ENCODE peak calls at places on chromosomes 13 and 19, in four cellular contexts. N, H, B and O are unnamed samples.
A peak's percentile ranks its signal among the peaks of the same experiment; 100 is the strongest.

GRCh38 chr19:39375929-39376328 is 15.0 kb downstream of the PAF1 start:
- DNase-seq in B (no peak), N (no peak), H (no peak), O (no peak)

GRCh38 chr13:55649485-55649884 is 1491.2 kb upstream of the PRR20A start:
- DNase-seq in B (no peak), H (no peak), N (no peak), O (no peak)

GRCh38 chr19:1843116-1843515 is 5.2 kb downstream of the REXO1 start:
- DNase-seq in N (no peak), B (no peak), H (no peak), O (no peak)

GRCh38 chr13:81771948-81772347 is 1431.0 kb upstream of the SPRY2 start:
- DNase-seq in B (no peak), H (no peak), N (no peak), O (no peak)

GRCh38 chr13:91369432-91369831 is 21.9 kb downstream of the MIR17HG start:
- DNase-seq in H (peak; percentile 67), B (no peak), N (no peak), O (no peak)

GRCh38 chr13:99982021-99982740 is 597 bp downstream of the ZIC2 start:
- DNase-seq in B (no peak), H (peak; percentile 27), N (no peak), O (no peak)

GRCh38 chr19:18932216-18932841 is 8.7 kb downstream of the HOMER3 start:
- DNase-seq in N (no peak), H (peak; percentile 98), B (no peak), O (peak; percentile 99)

GRCh38 chr19:14473073-14473790 is 1.9 kb downstream of the PTGER1 start:
- DNase-seq in N (no peak), B (no peak), H (peak; percentile 12), O (peak; percentile 46)

GRCh38 chr19:5047251-5047935 is 78.5 kb downstream of the KDM4B start:
- DNase-seq in N (no peak), B (no peak), H (no peak), O (no peak)

GRCh38 chr19:40688987-40689338 is 1.5 kb downstream of the NUMBL start:
- DNase-seq in B (no peak), N (no peak), H (no peak), O (no peak)

GRCh38 chr19:40533508-40533907 is 43.2 kb upstream of the SHKBP1 start:
- DNase-seq in N (no peak), B (no peak), H (no peak), O (no peak)

GRCh38 chr19:51783373-51783772 is 11.6 kb upstream of the FPR3 start:
- DNase-seq in N (no peak), H (peak; percentile 34), B (peak; percentile 23), O (peak; percentile 25)

GRCh38 chr13:77729502-77730221 is 32.2 kb downstream of the SLAIN1 start:
- DNase-seq in B (no peak), N (peak; percentile 64), H (no peak), O (no peak)

GRCh38 chr13:40456397-40456958 is 210.0 kb downstream of the FOXO1 start:
- DNase-seq in H (no peak), B (no peak), N (no peak), O (no peak)

GRCh38 chr13:92175330-92175729 is 776.9 kb downstream of the GPC5 start:
- DNase-seq in N (no peak), H (no peak), B (peak; percentile 27), O (peak; percentile 17)

GRCh38 chr13:112052213-112052612 is 14.7 kb upstream of the SOX1 start:
- DNase-seq in H (no peak), N (no peak), B (no peak), O (no peak)

GRCh38 chr19:19541572-19541971 is 3.5 kb downstream of the CILP2 start:
- DNase-seq in H (no peak), B (no peak), N (no peak), O (no peak)

GRCh38 chr19:44765949-44766335 is 11.7 kb upstream of the CBLC start:
- DNase-seq in N (no peak), B (no peak), H (no peak), O (no peak)

GRCh38 chr13:29654807-29655547 is 59.5 kb upstream of the SLC7A1 start:
- DNase-seq in B (no peak), N (no peak), H (no peak), O (no peak)

GRCh38 chr19:17090501-17091074 is 15.0 kb downstream of the MYO9B start:
- DNase-seq in N (no peak), B (no peak), H (no peak), O (no peak)

GRCh38 chr13:76189882-76190519 is 553.9 kb downstream of the LMO7 start:
- DNase-seq in N (no peak), H (no peak), B (no peak), O (peak; percentile 25)

GRCh38 chr19:45976180-45976579 is 2.5 kb upstream of the NOVA2 start:
- DNase-seq in H (no peak), B (no peak), N (no peak), O (no peak)

GRCh38 chr19:51186323-51186722 is 38.6 kb upstream of the CD33 start:
- DNase-seq in H (no peak), B (no peak), N (no peak), O (no peak)

GRCh38 chr13:113934576-113934975 is 39.3 kb downstream of the C13orf46 start:
- DNase-seq in N (no peak), H (no peak), B (no peak), O (no peak)

GRCh38 chr13:46176756-46177155 is 5.2 kb downstream of the LCP1 start:
- DNase-seq in N (peak; percentile 79), B (no peak), H (no peak), O (no peak)

GRCh38 chr13:20955496-20955895 is 53.0 kb upstream of the XPO4 start:
- DNase-seq in H (no peak), N (no peak), B (no peak), O (no peak)

GRCh38 chr13:20964904-20965303 is 62.4 kb upstream of the XPO4 start:
- DNase-seq in N (no peak), B (no peak), H (no peak), O (no peak)

GRCh38 chr13:20960663-20961309 is 58.2 kb upstream of the XPO4 start:
- DNase-seq in B (peak; percentile 78), N (no peak), H (no peak), O (no peak)
- TF ChIP-seq NR2C2 in B (no peak), N (no peak), H (no peak), O (no peak)

DNA sequence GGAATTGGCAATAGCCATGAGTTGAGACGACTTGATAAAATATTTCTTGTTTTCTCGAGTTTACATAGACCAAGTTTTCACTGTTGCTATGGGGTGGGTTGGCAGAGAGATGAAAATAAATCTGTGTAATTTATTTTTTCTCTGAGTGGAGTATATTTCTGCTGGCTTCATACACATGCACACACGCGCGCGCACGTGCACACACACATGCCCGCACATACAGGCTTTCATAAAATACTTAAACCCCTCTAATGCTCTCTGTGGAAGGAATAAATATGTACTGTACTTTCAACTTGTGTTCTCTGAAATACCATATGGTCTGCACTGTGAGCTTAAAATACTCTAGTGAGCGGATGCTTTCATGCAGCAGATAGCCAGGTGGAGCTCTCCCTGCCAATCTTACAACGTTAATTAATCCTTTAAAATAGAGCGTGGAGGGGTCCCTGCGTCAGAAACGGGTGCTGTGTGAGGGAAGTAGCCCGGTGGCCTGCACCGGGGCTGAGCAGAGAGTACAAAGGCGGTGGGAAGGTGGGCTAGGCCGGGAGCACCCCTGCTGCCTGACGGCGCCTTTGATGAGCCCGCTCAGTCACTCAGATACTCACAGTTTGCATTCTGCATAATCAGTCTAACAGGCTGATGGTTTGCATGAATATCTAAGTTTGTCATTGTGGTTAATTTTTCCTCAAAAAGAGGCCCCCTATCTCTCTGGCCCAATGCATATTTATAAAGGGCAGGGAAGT is 44.1 kb downstream of the CCNE1 start:
- DNase-seq in B (no peak), H (no peak), N (no peak), O (no peak)
- TF ChIP-seq NR2C2 in B (no peak), H (no peak), N (no peak), O (no peak)

GRCh38 chr13:27977476-27978300 is 8.6 kb upstream of the CDX2 start:
- DNase-seq in B (no peak), H (no peak), N (no peak), O (peak; percentile 69)
- TF ChIP-seq NR2C2 in B (no peak), H (no peak), N (no peak), O (no peak)

DNA sequence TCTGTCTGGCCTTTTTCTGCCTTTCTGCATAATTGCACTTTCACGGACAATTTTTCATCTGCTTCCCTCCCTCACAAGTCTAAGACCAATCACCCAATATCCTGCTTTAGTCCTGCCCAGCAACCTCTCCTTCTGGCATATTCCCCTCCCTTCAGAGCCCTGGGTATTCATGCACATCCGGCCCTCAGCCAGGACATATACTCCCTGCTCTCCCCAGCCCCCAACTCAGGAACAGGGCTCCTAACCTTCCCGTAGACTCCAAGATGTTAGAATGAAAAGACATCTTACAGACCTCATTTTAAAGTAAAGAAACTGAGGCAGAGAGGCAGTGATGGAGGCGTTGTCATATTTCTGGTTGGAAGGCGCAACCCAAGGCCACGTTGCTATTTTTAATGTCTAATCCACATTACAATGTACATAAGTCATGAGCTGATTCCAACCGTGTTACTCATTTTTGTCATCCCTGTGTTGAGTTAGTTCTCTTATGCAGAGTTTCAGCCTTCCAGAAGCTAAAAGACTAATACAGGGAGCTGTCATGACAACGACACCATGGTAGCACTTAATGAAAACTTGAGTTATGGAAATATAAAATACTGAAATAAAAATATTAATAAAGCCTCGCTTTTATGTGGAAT is 209.2 kb downstream of the TSHZ3 start:
- DNase-seq in B (no peak), N (no peak), H (no peak), O (no peak)
- TF ChIP-seq NR2C2 in B (no peak), N (no peak), H (no peak), O (no peak)

GRCh38 chr13:79030513-79030912 is 371.6 kb upstream of the OBI1 start:
- DNase-seq in B (no peak), H (no peak), N (no peak), O (no peak)
- TF ChIP-seq NR2C2 in B (no peak), H (no peak), N (no peak), O (no peak)

DNA sequence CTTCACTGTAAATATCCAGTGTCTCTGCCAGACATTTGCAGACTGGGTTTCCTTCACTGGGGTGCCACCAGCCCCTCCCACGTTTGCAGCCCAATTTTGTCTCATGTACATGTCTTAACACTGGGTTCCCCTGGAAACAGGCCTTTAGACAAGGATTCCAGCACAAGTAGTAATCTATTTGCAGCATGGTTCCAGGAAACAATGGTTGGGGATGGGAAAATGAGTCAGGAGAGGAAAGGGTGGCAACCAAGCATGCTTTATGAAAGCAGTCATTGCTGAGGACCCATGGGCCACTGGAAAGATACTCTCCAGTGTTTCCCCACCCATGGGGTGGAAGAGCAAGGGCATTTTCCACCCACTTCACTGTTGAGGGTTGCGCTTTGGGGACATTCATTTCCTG is 53.6 kb upstream of the FARP1 start:
- DNase-seq in N (no peak), B (no peak), H (no peak), O (no peak)
- TF ChIP-seq NR2C2 in N (no peak), B (no peak), H (no peak), O (no peak)